ENCODE peak calls at places on chromosomes 16 and 17, in five cellular contexts. J is ELF-1, X is activated T-cell treated with anti-CD3 and anti-CD28 coated beads for 1 hour, U is GM10248, G is lung. H is an unnamed sample.

GRCh38 chr17:1511756-1512321 is 4.6 kb downstream of the INPP5K start:
- DNase-seq in J (no peak), X (no peak), U (no peak), G (peak), H (no peak)

GRCh38 chr16:16032271-16032979 is 83.0 kb downstream of the ABCC1 start:
- DNase-seq in J (no peak), X (no peak), U (no peak), G (no peak), H (no peak)

GRCh38 chr16:31453255-31454204 is 5.8 kb upstream of the ARMC5 start:
- DNase-seq in J (peak), X (no peak), U (no peak), G (peak), H (peak)

GRCh38 chr16:68446941-68447675 is 1.2 kb downstream of the SMPD3 start:
- DNase-seq in J (peak), X (no peak), U (no peak), G (no peak), H (peak)

GRCh38 chr17:80827646-80828643 is 163.7 kb upstream of the CHMP6 start:
- DNase-seq in J (peak), X (no peak), U (no peak), G (no peak), H (peak)

GRCh38 chr16:73725147-73725546 is 571.5 kb upstream of the PSMD7 start:
- DNase-seq in J (no peak), X (no peak), U (no peak), G (no peak), H (no peak)

GRCh38 chr16:86424413-86424812 is 85.9 kb upstream of the FOXF1 start:
- DNase-seq in J (peak), X (no peak), U (no peak), G (no peak), H (peak)

GRCh38 chr17:82449136-82449882 is 1.2 kb downstream of the CYBC1 start:
- DNase-seq in J (no peak), X (peak), U (peak), G (no peak), H (peak)

GRCh38 chr17:36941265-36942021 is 4.2 kb downstream of the LHX1 start:
- DNase-seq in J (no peak), X (no peak), U (no peak), G (no peak), H (peak)

GRCh38 chr17:51430581-51430980 is 170.2 kb downstream of the UTP18 start:
- DNase-seq in J (no peak), X (no peak), U (no peak), G (no peak), H (no peak)

GRCh38 chr16:87608400-87608985 is 6.2 kb downstream of the JPH3 start:
- DNase-seq in J (peak), X (peak), U (peak), G (no peak), H (peak)

GRCh38 chr16:85304337-85304736 is 192.1 kb upstream of the CIBAR2 start:
- DNase-seq in J (no peak), X (no peak), U (no peak), G (no peak), H (no peak)

GRCh38 chr17:47316316-47316715 is 7.4 kb upstream of the EFCAB13 start:
- DNase-seq in J (no peak), X (no peak), U (no peak), G (no peak), H (no peak)

GRCh38 chr16:2008631-2009301 is 855 bp downstream of the ZNF598 start:
- DNase-seq in J (no peak), X (no peak), U (no peak), G (no peak), H (no peak)

GRCh38 chr16:14020141-14020540 is 51.0 kb upstream of the MRTFB start:
- DNase-seq in J (no peak), X (no peak), U (no peak), G (no peak), H (no peak)

GRCh38 chr17:77402159-77402731 is 261.5 kb downstream of the SEC14L1 start:
- DNase-seq in J (no peak), X (no peak), U (no peak), G (no peak), H (no peak)